ENCODE peak calls at places on chromosome 2, in six cellular contexts. D is nephron progenitor cell; Y is cardiac fibroblast; J is HEK293T; F is activated naive CD4-positive, alpha-beta T cell treated with Interleukin-2 at 50 U/mL for 16 hours; O is HFFc6. Z is an unnamed sample.

GRCh38 chr2:143946436-143947385 is 573.2 kb downstream of the ZEB2 start:
- DNase-seq in D (no peak), Y (no peak), J (no peak), F (no peak), O (peak; percentile 37), Z (peak; percentile 84)

GRCh38 chr2:88234760-88235159 is 64.6 kb downstream of the THNSL2 start:
- DNase-seq in D (no peak), Y (no peak), J (no peak), F (no peak), O (no peak), Z (no peak)

GRCh38 chr2:74553892-74554820 is at the start of the genes DOK1 and LOXL3:
- DNase-seq in D (peak; percentile 88), Y (peak; percentile 92), J (peak; percentile 79), F (peak; percentile 85), O (peak; percentile 86), Z (peak; percentile 49)

GRCh38 chr2:162210385-162210784 is 32.9 kb downstream of the FAP start:
- DNase-seq in D (no peak), Y (peak; percentile 50), J (no peak), F (no peak), O (no peak), Z (no peak)

GRCh38 chr2:116580209-116580608 is 1234.3 kb upstream of the DDX18 start:
- DNase-seq in D (no peak), Y (no peak), J (no peak), F (no peak), O (no peak), Z (no peak)

GRCh38 chr2:217301142-217301541 is 441.3 kb upstream of the TNP1 start:
- DNase-seq in D (no peak), Y (no peak), J (no peak), F (no peak), O (no peak), Z (no peak)

GRCh38 chr2:210558708-210559107 is 2.3 kb downstream of the CPS1 start:
- DNase-seq in D (no peak), Y (peak; percentile 75), J (no peak), F (no peak), O (no peak), Z (no peak)

GRCh38 chr2:199869227-199869541 is 18.2 kb upstream of the FTCDNL1 start:
- DNase-seq in D (no peak), Y (no peak), J (no peak), F (no peak), O (no peak), Z (no peak)

GRCh38 chr2:150585221-150585971 is 97.9 kb upstream of the RND3 start:
- DNase-seq in D (no peak), Y (peak; percentile 76), J (no peak), F (no peak), O (no peak), Z (no peak)

GRCh38 chr2:104969564-104969963 is 68.3 kb upstream of the MRPS9 start:
- DNase-seq in D (no peak), Y (no peak), J (no peak), F (no peak), O (no peak), Z (no peak)

GRCh38 chr2:235468978-235469694 is 24.7 kb upstream of the AGAP1 start:
- DNase-seq in D (no peak), Y (peak; percentile 93), J (peak; percentile 25), F (no peak), O (peak; percentile 85), Z (no peak)

GRCh38 chr2:3493610-3493997 is 25.7 kb downstream of the ADI1 start:
- DNase-seq in D (peak; percentile 51), Y (peak; percentile 69), J (peak; percentile 27), F (no peak), O (no peak), Z (no peak)

Z was measured in AML-193.